ENCODE peak calls at places on chromosome 1, in five cellular contexts. C is astrocyte of the spinal cord; J is stimulated activated naive CD4-positive, alpha-beta T cell treated with Interleukin-2 at 50 U/mL for 16 hours; W is fibroblast of mammary gland; N is ELR. S is an unnamed sample.

GRCh38 chr1:30782361-30783243 is 25.0 kb upstream of the LAPTM5 start:
- DNase-seq in J (peak; percentile 60), N (peak; percentile 63), C (peak; percentile 58), W (peak; percentile 41), S (peak; percentile 89)

GRCh38 chr1:84603941-84604830 is 29.9 kb upstream of the CTBS start:
- DNase-seq in W (peak; percentile 95), C (peak; percentile 83), N (peak; percentile 98), J (no peak), S (no peak)

GRCh38 chr1:164240081-164240480 is 318.9 kb upstream of the PBX1 start:
- DNase-seq in J (no peak), N (no peak), C (no peak), W (no peak), S (no peak)

GRCh38 chr1:50604580-50604979 is 181.3 kb upstream of the DMRTA2 start:
- DNase-seq in W (no peak), N (no peak), J (no peak), C (no peak), S (no peak)

GRCh38 chr1:161198206-161198876 is 513 bp downstream of the ADAMTS4 start:
- DNase-seq in W (peak; percentile 48), C (peak; percentile 39), N (peak; percentile 48), J (no peak), S (no peak)

GRCh38 chr1:206002833-206003532 is at the start of gene RAB7B:
- DNase-seq in J (no peak), N (peak; percentile 77), W (peak; percentile 79), C (peak; percentile 59), S (no peak)

GRCh38 chr1:67472056-67472455 is 41.9 kb upstream of the SERBP1 start:
- DNase-seq in C (no peak), W (no peak), N (no peak), J (no peak), S (no peak)

GRCh38 chr1:95040032-95040525 is 32.7 kb downstream of the ALG14 start:
- DNase-seq in C (no peak), N (peak; percentile 13), W (no peak), J (no peak), S (no peak)